ENCODE peak calls at places on chromosomes 3 and 15, in six cellular contexts. One of them, this sample, is unnamed.

GRCh38 chr3:350978-351377 is 154.4 kb downstream of the CHL1 start:
- DNase-seq in heart right ventricle: no peak
- DNase-seq in SK-N-SH: no peak
- DNase-seq in progenitor cell of endocrine pancreas: no peak
- DNase-seq in cardiac muscle cell: no peak
- DNase-seq in endothelial cell: no peak
- DNase-seq in this sample: no peak

GRCh38 chr3:13559751-13560540 is 11.0 kb downstream of the FBLN2 start:
- DNase-seq in endothelial cell: no peak
- DNase-seq in cardiac muscle cell: no peak
- DNase-seq in SK-N-SH: no peak
- DNase-seq in progenitor cell of endocrine pancreas: no peak
- DNase-seq in heart right ventricle: peak
- DNase-seq in this sample: no peak

GRCh38 chr3:27089641-27090040 is 279.5 kb downstream of the NEK10 start:
- DNase-seq in endothelial cell: no peak
- DNase-seq in progenitor cell of endocrine pancreas: no peak
- DNase-seq in cardiac muscle cell: no peak
- DNase-seq in SK-N-SH: no peak
- DNase-seq in heart right ventricle: no peak
- DNase-seq in this sample: no peak

GRCh38 chr15:39922450-39923092 is 2.5 kb upstream of the GPR176 start:
- DNase-seq in heart right ventricle: no peak
- DNase-seq in endothelial cell: no peak
- DNase-seq in cardiac muscle cell: no peak
- DNase-seq in SK-N-SH: no peak
- DNase-seq in progenitor cell of endocrine pancreas: no peak
- DNase-seq in this sample: no peak

GRCh38 chr15:65414841-65415621 is 7.7 kb downstream of the IGDCC4 start:
- DNase-seq in progenitor cell of endocrine pancreas: no peak
- DNase-seq in endothelial cell: peak
- DNase-seq in heart right ventricle: no peak
- DNase-seq in cardiac muscle cell: peak
- DNase-seq in SK-N-SH: no peak
- DNase-seq in this sample: no peak

GRCh38 chr15:90234519-90234988 is 545 bp downstream of the GDPGP1 start:
- DNase-seq in cardiac muscle cell: no peak
- DNase-seq in heart right ventricle: no peak
- DNase-seq in endothelial cell: no peak
- DNase-seq in progenitor cell of endocrine pancreas: no peak
- DNase-seq in SK-N-SH: no peak
- DNase-seq in this sample: no peak

GRCh38 chr3:27535809-27536392 is 51.7 kb upstream of the SLC4A7 start:
- DNase-seq in heart right ventricle: no peak
- DNase-seq in progenitor cell of endocrine pancreas: no peak
- DNase-seq in SK-N-SH: no peak
- DNase-seq in cardiac muscle cell: no peak
- DNase-seq in endothelial cell: no peak
- DNase-seq in this sample: no peak

GRCh38 chr3:147189016-147189415 is 217.3 kb downstream of the ZIC4 start:
- DNase-seq in progenitor cell of endocrine pancreas: no peak
- DNase-seq in endothelial cell: no peak
- DNase-seq in heart right ventricle: no peak
- DNase-seq in SK-N-SH: no peak
- DNase-seq in cardiac muscle cell: no peak
- DNase-seq in this sample: no peak

GRCh38 chr15:29822100-29822684 is at the start of gene TJP1:
- DNase-seq in endothelial cell: peak
- DNase-seq in SK-N-SH: peak
- DNase-seq in heart right ventricle: peak
- DNase-seq in progenitor cell of endocrine pancreas: peak
- DNase-seq in cardiac muscle cell: peak
- DNase-seq in this sample: no peak

GRCh38 chr3:45546636-45547201 is 47.8 kb upstream of the LIMD1 start:
- DNase-seq in endothelial cell: no peak
- DNase-seq in cardiac muscle cell: peak
- DNase-seq in SK-N-SH: no peak
- DNase-seq in progenitor cell of endocrine pancreas: no peak
- DNase-seq in heart right ventricle: no peak
- DNase-seq in this sample: peak

GRCh38 chr3:46470831-46471230 is 6.1 kb upstream of the LTF start:
- DNase-seq in cardiac muscle cell: no peak
- DNase-seq in progenitor cell of endocrine pancreas: no peak
- DNase-seq in endothelial cell: no peak
- DNase-seq in heart right ventricle: no peak
- DNase-seq in SK-N-SH: no peak
- DNase-seq in this sample: no peak

GRCh38 chr3:107315136-107315535 is 62.1 kb upstream of the CCDC54 start:
- DNase-seq in progenitor cell of endocrine pancreas: no peak
- DNase-seq in cardiac muscle cell: no peak
- DNase-seq in heart right ventricle: no peak
- DNase-seq in endothelial cell: no peak
- DNase-seq in SK-N-SH: no peak
- DNase-seq in this sample: no peak

GRCh38 chr3:72299823-72300222 is 514.9 kb upstream of the PROK2 start:
- DNase-seq in endothelial cell: no peak
- DNase-seq in cardiac muscle cell: no peak
- DNase-seq in SK-N-SH: no peak
- DNase-seq in progenitor cell of endocrine pancreas: no peak
- DNase-seq in heart right ventricle: no peak
- DNase-seq in this sample: no peak

GRCh38 chr15:60340207-60340921 is 57.4 kb downstream of the ANXA2 start:
- DNase-seq in heart right ventricle: no peak
- DNase-seq in SK-N-SH: no peak
- DNase-seq in progenitor cell of endocrine pancreas: no peak
- DNase-seq in cardiac muscle cell: no peak
- DNase-seq in endothelial cell: no peak
- DNase-seq in this sample: no peak

GRCh38 chr3:14947105-14947885 is at the start of gene NR2C2:
- DNase-seq in cardiac muscle cell: peak
- DNase-seq in endothelial cell: peak
- DNase-seq in SK-N-SH: peak
- DNase-seq in progenitor cell of endocrine pancreas: peak
- DNase-seq in heart right ventricle: peak
- DNase-seq in this sample: peak

GRCh38 chr3:66638717-66639116 is 137.9 kb upstream of the LRIG1 start:
- DNase-seq in SK-N-SH: no peak
- DNase-seq in heart right ventricle: no peak
- DNase-seq in progenitor cell of endocrine pancreas: no peak
- DNase-seq in endothelial cell: no peak
- DNase-seq in cardiac muscle cell: no peak
- DNase-seq in this sample: no peak

GRCh38 chr3:141051641-141052569 is 758 bp downstream of the SPSB4 start:
- DNase-seq in cardiac muscle cell: peak
- DNase-seq in SK-N-SH: peak
- DNase-seq in heart right ventricle: no peak
- DNase-seq in progenitor cell of endocrine pancreas: peak
- DNase-seq in endothelial cell: peak
- DNase-seq in this sample: no peak

GRCh38 chr3:143538577-143538981 is 309.7 kb downstream of the SLC9A9 start:
- DNase-seq in endothelial cell: no peak
- DNase-seq in cardiac muscle cell: no peak
- DNase-seq in progenitor cell of endocrine pancreas: no peak
- DNase-seq in heart right ventricle: no peak
- DNase-seq in SK-N-SH: no peak
- DNase-seq in this sample: no peak

GRCh38 chr3:133444071-133444774 is 44.4 kb downstream of the BFSP2 start:
- DNase-seq in cardiac muscle cell: no peak
- DNase-seq in progenitor cell of endocrine pancreas: no peak
- DNase-seq in heart right ventricle: no peak
- DNase-seq in SK-N-SH: no peak
- DNase-seq in endothelial cell: no peak
- DNase-seq in this sample: no peak

GRCh38 chr15:75449585-75450306 is 1.7 kb downstream of the SIN3A start:
- DNase-seq in endothelial cell: no peak
- DNase-seq in heart right ventricle: no peak
- DNase-seq in SK-N-SH: no peak
- DNase-seq in progenitor cell of endocrine pancreas: no peak
- DNase-seq in cardiac muscle cell: no peak
- DNase-seq in this sample: no peak

GRCh38 chr15:53559364-53560253 is 199.9 kb downstream of the WDR72 start:
- DNase-seq in heart right ventricle: no peak
- DNase-seq in SK-N-SH: no peak
- DNase-seq in progenitor cell of endocrine pancreas: no peak
- DNase-seq in endothelial cell: no peak
- DNase-seq in cardiac muscle cell: no peak
- DNase-seq in this sample: no peak

DNA sequence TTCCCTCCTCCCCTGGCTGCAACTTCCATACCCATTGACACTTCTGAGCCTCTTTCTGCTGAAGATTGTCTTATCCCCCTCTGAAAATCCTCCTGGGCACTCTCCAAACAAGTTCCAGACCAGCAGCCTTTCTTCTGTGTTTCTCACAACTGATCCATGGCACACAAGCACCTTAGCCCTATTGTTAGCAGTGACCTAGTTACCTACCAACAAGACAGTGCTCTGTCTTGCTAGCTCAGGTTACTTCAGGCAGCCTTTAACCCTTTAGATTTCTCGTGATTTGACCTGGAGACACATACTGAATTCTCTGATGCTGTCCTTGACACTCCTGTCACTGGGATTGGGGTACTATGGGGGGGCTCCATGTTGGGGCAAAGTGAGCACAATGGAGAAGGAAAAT is 82.1 kb downstream of the GTF2E1 start:
- DNase-seq in cardiac muscle cell: no peak
- DNase-seq in endothelial cell: no peak
- DNase-seq in heart right ventricle: no peak
- DNase-seq in progenitor cell of endocrine pancreas: no peak
- DNase-seq in SK-N-SH: no peak
- DNase-seq in this sample: no peak
- TF ChIP-seq CTCF in cardiac muscle cell: no peak
- TF ChIP-seq CTCF in endothelial cell: no peak
- TF ChIP-seq CTCF in heart right ventricle: no peak
- TF ChIP-seq CTCF in progenitor cell of endocrine pancreas: no peak
- TF ChIP-seq CTCF in SK-N-SH: no peak
- TF ChIP-seq CTCF in this sample: no peak

DNA sequence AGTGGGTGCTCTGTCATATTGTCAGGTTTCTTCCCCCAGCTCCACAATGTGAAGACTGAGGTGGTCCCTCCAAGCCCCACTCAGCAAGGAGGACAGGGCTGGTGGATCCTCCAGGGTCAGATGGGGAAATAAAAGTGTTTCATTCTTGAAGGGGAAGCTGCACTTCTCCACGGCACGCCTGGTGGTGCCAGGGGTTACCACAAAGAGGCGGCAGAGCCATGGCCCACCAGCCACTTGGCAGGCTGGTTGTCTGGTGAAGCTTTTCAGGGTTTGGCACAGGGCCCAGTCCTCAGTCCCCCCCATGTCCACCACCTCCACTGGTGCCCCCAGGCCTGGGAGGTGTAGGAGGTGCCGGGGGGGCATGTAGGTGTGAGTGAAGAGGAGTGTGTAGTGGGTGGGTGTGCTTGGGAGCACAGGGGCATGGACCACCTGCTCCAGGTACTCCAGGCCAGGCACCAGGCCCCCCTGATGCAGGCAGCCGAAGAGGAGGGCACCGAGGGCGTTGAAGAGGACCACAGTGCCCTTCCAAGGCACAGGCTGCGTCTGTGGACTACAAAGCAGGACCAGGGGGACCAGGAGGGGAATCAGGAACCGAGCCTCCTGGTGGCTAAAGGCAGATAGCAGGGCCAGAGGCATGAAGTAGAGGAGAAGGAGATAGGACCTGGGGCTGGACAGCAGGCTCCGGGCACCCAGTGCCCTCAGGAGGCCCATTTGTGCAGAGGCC is 5.0 kb upstream of the NCBP2 start:
- DNase-seq in SK-N-SH: no peak
- DNase-seq in endothelial cell: no peak
- DNase-seq in progenitor cell of endocrine pancreas: no peak
- DNase-seq in heart right ventricle: no peak
- DNase-seq in cardiac muscle cell: no peak
- DNase-seq in this sample: no peak
- TF ChIP-seq CTCF in SK-N-SH: peak
- TF ChIP-seq CTCF in endothelial cell: no peak
- TF ChIP-seq CTCF in progenitor cell of endocrine pancreas: no peak
- TF ChIP-seq CTCF in heart right ventricle: no peak
- TF ChIP-seq CTCF in cardiac muscle cell: no peak
- TF ChIP-seq CTCF in this sample: no peak

DNA sequence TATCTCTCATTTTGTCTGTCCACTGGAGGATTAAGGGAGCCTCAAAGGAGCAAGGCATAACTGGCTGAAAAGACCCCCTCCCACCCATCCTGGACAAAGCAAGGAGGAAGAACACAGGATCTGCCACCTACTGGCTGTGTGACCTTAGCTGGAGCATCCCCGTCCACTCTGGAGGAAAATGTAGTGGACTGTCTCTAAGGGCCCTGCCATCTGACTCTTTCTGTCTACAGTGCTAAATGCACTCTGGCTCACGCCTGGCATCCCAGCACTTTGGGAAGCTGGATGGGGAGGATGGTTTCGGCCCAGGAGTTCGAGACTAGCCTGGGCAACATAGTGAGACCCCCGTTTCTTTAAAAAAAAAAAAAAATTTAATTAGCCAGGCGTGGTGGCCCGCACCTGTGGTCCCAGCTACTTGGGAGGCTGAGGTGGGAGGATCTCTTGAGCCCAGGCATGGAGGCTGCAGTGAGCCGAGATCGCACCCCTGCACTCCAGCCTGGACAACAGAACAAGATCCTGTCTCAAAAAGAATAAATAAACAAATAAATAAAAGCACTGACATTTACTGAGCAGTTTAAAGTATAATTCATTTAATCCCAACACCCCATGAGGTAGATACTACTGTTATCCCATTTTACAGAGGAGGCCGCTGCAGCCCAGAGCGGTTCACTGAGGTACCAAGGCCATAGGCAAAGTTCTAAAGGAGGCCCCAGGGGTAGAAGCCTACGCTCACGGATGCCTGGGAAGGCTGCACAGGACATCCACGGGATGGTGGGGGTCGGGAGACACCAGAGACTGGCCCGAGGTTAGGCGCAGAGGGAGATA is 1.1 kb downstream of the TBC1D2B start:
- DNase-seq in SK-N-SH: peak
- DNase-seq in endothelial cell: no peak
- DNase-seq in cardiac muscle cell: no peak
- DNase-seq in progenitor cell of endocrine pancreas: no peak
- DNase-seq in heart right ventricle: no peak
- DNase-seq in this sample: peak
- TF ChIP-seq CTCF in SK-N-SH: peak
- TF ChIP-seq CTCF in endothelial cell: no peak
- TF ChIP-seq CTCF in cardiac muscle cell: no peak
- TF ChIP-seq CTCF in progenitor cell of endocrine pancreas: no peak
- TF ChIP-seq CTCF in heart right ventricle: no peak
- TF ChIP-seq CTCF in this sample: no peak

GRCh38 chr3:42839616-42840015 is 30.4 kb downstream of the ACKR2 start:
- DNase-seq in endothelial cell: peak
- DNase-seq in heart right ventricle: peak
- DNase-seq in SK-N-SH: peak
- DNase-seq in cardiac muscle cell: peak
- DNase-seq in progenitor cell of endocrine pancreas: no peak
- DNase-seq in this sample: peak
- TF ChIP-seq CTCF in endothelial cell: peak
- TF ChIP-seq CTCF in heart right ventricle: peak
- TF ChIP-seq CTCF in SK-N-SH: peak
- TF ChIP-seq CTCF in cardiac muscle cell: peak
- TF ChIP-seq CTCF in progenitor cell of endocrine pancreas: peak
- TF ChIP-seq CTCF in this sample: peak

GRCh38 chr3:37256447-37256846 is 82.1 kb upstream of the LRRFIP2 start:
- DNase-seq in progenitor cell of endocrine pancreas: no peak
- DNase-seq in heart right ventricle: no peak
- DNase-seq in SK-N-SH: no peak
- DNase-seq in endothelial cell: no peak
- DNase-seq in cardiac muscle cell: no peak
- DNase-seq in this sample: no peak
- TF ChIP-seq CTCF in progenitor cell of endocrine pancreas: no peak
- TF ChIP-seq CTCF in heart right ventricle: no peak
- TF ChIP-seq CTCF in SK-N-SH: peak
- TF ChIP-seq CTCF in endothelial cell: no peak
- TF ChIP-seq CTCF in cardiac muscle cell: peak
- TF ChIP-seq CTCF in this sample: no peak

This sample was measured in activated CD8-positive, alpha-beta T cell treated with anti-CD3 and anti-CD28 coated beads for 36 hours.